ENCODE peak calls at places on chromosomes 5 and 9, in ten cellular contexts. Q is DMS79; T is brain microvascular endothelial cell; S is NCI-H774; V is epithelial cell of prostate; P is AG04449; D is fibroblast of lung; E is stomach; N is activated CD4-positive, CD25-positive, alpha-beta regulatory T cell; M is T-cell. W is an unnamed sample.

GRCh38 chr9:127525426-127526188 is 74.3 kb downstream of the LRSAM1 start:
- DNase-seq in Q (no peak), T (peak; percentile 68), S (no peak), V (no peak), P (no peak), D (peak; percentile 71), E (no peak), N (no peak), M (peak; percentile 14), W (no peak)

GRCh38 chr5:33725846-33726245 is 165.9 kb downstream of the ADAMTS12 start:
- DNase-seq in Q (no peak), T (peak; percentile 92), S (no peak), V (no peak), P (no peak), D (no peak), E (no peak), N (no peak), M (no peak), W (no peak)

GRCh38 chr9:131234799-131235479 is 41.4 kb downstream of the FAM78A start:
- DNase-seq in Q (no peak), T (no peak), S (no peak), V (no peak), P (no peak), D (no peak), E (no peak), N (no peak), M (no peak), W (peak; percentile 24)

GRCh38 chr9:123375725-123376132 is 19.7 kb downstream of the CRB2 start:
- DNase-seq in Q (no peak), T (no peak), S (no peak), V (no peak), P (no peak), D (peak; percentile 12), E (no peak), N (no peak), M (no peak), W (peak; percentile 84)

GRCh38 chr5:77718934-77719610 is 57.1 kb downstream of the TBCA start:
- DNase-seq in Q (no peak), T (no peak), S (no peak), V (no peak), P (no peak), D (no peak), E (no peak), N (no peak), M (no peak), W (no peak)

GRCh38 chr5:108997720-108998119 is 250.0 kb downstream of the FER start:
- DNase-seq in Q (no peak), T (no peak), S (no peak), V (no peak), P (no peak), D (no peak), E (no peak), N (no peak), M (no peak), W (no peak)

GRCh38 chr5:130198927-130199326 is 294.7 kb downstream of the CHSY3 start:
- DNase-seq in Q (no peak), T (peak; percentile 18), S (no peak), V (no peak), P (no peak), D (peak; percentile 9), E (no peak), N (no peak), M (no peak), W (no peak)

GRCh38 chr5:74685979-74686631 is 1.1 kb downstream of the HEXB start:
- DNase-seq in Q (no peak), T (no peak), S (no peak), V (no peak), P (no peak), D (peak; percentile 69), E (no peak), N (no peak), M (peak; percentile 15), W (no peak)

GRCh38 chr5:14557203-14557725 is 24.3 kb upstream of the OTULINL start:
- DNase-seq in Q (peak; percentile 53), T (no peak), S (no peak), V (no peak), P (no peak), D (no peak), E (no peak), N (no peak), M (no peak), W (no peak)

GRCh38 chr9:81815781-81816180 is 112.4 kb upstream of the SPATA31D4 start:
- DNase-seq in Q (no peak), T (no peak), S (no peak), V (no peak), P (no peak), D (no peak), E (no peak), N (no peak), M (no peak), W (no peak)

GRCh38 chr5:149133795-149134777 is 7.2 kb upstream of the ABLIM3 start:
- DNase-seq in Q (no peak), T (peak; percentile 82), S (no peak), V (no peak), P (no peak), D (peak; percentile 95), E (peak; percentile 55), N (no peak), M (no peak), W (no peak)

GRCh38 chr5:104111622-104112021 is 549.0 kb upstream of the NUDT12 start:
- DNase-seq in Q (no peak), T (no peak), S (no peak), V (no peak), P (no peak), D (no peak), E (no peak), N (no peak), M (no peak), W (no peak)

GRCh38 chr5:34534237-34535108 is 121.7 kb upstream of the RAI14 start:
- DNase-seq in Q (no peak), T (peak; percentile 85), S (no peak), V (peak; percentile 78), P (peak; percentile 94), D (peak; percentile 83), E (no peak), N (no peak), M (no peak), W (no peak)

GRCh38 chr5:178994580-178995340 is at the start of gene GRM6:
- DNase-seq in Q (no peak), T (no peak), S (no peak), V (no peak), P (no peak), D (no peak), E (no peak), N (no peak), M (no peak), W (no peak)

GRCh38 chr5:142925795-142926194 is 155.6 kb downstream of the ARHGAP26 start:
- DNase-seq in Q (no peak), T (peak; percentile 70), S (no peak), V (peak; percentile 50), P (peak; percentile 33), D (peak; percentile 89), E (no peak), N (no peak), M (no peak), W (no peak)

GRCh38 chr5:53476531-53477480 is 3.6 kb upstream of the FST start:
- DNase-seq in Q (no peak), T (no peak), S (no peak), V (no peak), P (no peak), D (no peak), E (no peak), N (no peak), M (no peak), W (no peak)

GRCh38 chr9:12351293-12351852 is 341.8 kb upstream of the TYRP1 start:
- DNase-seq in Q (no peak), T (no peak), S (no peak), V (no peak), P (no peak), D (no peak), E (no peak), N (no peak), M (no peak), W (no peak)

GRCh38 chr5:155193018-155193417 is 179.5 kb downstream of the KIF4B start:
- DNase-seq in Q (no peak), T (no peak), S (peak; percentile 69), V (no peak), P (no peak), D (no peak), E (no peak), N (no peak), M (no peak), W (no peak)

GRCh38 chr5:134140530-134141201 is 26.2 kb downstream of the TCF7 start:
- DNase-seq in Q (no peak), T (peak; percentile 70), S (no peak), V (peak; percentile 57), P (peak; percentile 4), D (peak; percentile 66), E (peak; percentile 78), N (peak; percentile 26), M (peak; percentile 67), W (peak; percentile 76)

GRCh38 chr5:1638658-1639400 is 115.1 kb upstream of the LPCAT1 start:
- DNase-seq in Q (no peak), T (no peak), S (no peak), V (no peak), P (no peak), D (no peak), E (peak; percentile 18), N (no peak), M (no peak), W (peak; percentile 49)

GRCh38 chr5:142621227-142621626 is 64.7 kb downstream of the FGF1 start:
- DNase-seq in Q (no peak), T (peak; percentile 64), S (no peak), V (no peak), P (no peak), D (peak; percentile 81), E (no peak), N (no peak), M (no peak), W (no peak)

GRCh38 chr5:17928571-17928970 is 294.3 kb downstream of the TAF11L14 start:
- DNase-seq in Q (no peak), T (no peak), S (no peak), V (peak; percentile 41), P (no peak), D (no peak), E (no peak), N (no peak), M (no peak), W (no peak)

GRCh38 chr9:126317513-126317912 is 9.1 kb upstream of the MVB12B start:
- DNase-seq in Q (no peak), T (no peak), S (no peak), V (no peak), P (no peak), D (peak; percentile 21), E (no peak), N (peak; percentile 8), M (peak; percentile 61), W (no peak)

GRCh38 chr9:28197653-28198052 is 624.4 kb upstream of the C9orf72 start:
- DNase-seq in Q (no peak), T (no peak), S (no peak), V (no peak), P (no peak), D (no peak), E (no peak), N (no peak), M (no peak), W (no peak)

GRCh38 chr5:110734101-110734500 is 4.7 kb upstream of the SLC25A46 start:
- DNase-seq in Q (no peak), T (no peak), S (no peak), V (no peak), P (no peak), D (no peak), E (no peak), N (no peak), M (no peak), W (no peak)

GRCh38 chr5:111299831-111300432 is 75.7 kb downstream of the CAMK4 start:
- DNase-seq in Q (no peak), T (no peak), S (no peak), V (no peak), P (no peak), D (no peak), E (no peak), N (no peak), M (no peak), W (no peak)